ENCODE peak calls at places on chromosomes 3 and 15, in six cellular contexts. A is fibroblast of lung; R is CD4-positive, alpha-beta T cell; S is transverse colon; D is HCT116; C is tibial nerve. T is an unnamed sample.

GRCh38 chr3:146187334-146187950 is 26.5 kb upstream of the PLOD2 start:
- DNase-seq in R (no peak), S (no peak), D (peak), A (peak), C (no peak), T (peak)

GRCh38 chr3:160928183-160928718 is 172.2 kb downstream of the PPM1L start:
- DNase-seq in C (no peak), D (no peak), A (no peak), S (no peak), R (no peak), T (no peak)

GRCh38 chr3:24502690-24503089 is 8.0 kb upstream of the THRB start:
- DNase-seq in C (no peak), D (no peak), A (no peak), S (no peak), R (no peak), T (no peak)

GRCh38 chr15:52159645-52160044 is 31.5 kb downstream of the GNB5 start:
- DNase-seq in A (no peak), S (no peak), R (no peak), C (no peak), D (no peak), T (no peak)

GRCh38 chr15:67869700-67870099 is 29.9 kb upstream of the RNU6-1 start:
- DNase-seq in S (no peak), R (no peak), D (no peak), C (no peak), A (no peak), T (no peak)

GRCh38 chr15:67564590-67565345 is 22.3 kb downstream of the MAP2K5 start:
- DNase-seq in D (no peak), C (no peak), S (no peak), R (no peak), A (no peak), T (no peak)

GRCh38 chr3:183491923-183492848 is 63.3 kb downstream of the KLHL6 start:
- DNase-seq in C (no peak), R (no peak), D (no peak), S (no peak), A (no peak), T (no peak)

GRCh38 chr3:28218917-28219198 is 22.6 kb upstream of the CMC1 start:
- DNase-seq in S (no peak), A (no peak), D (no peak), C (no peak), R (no peak), T (no peak)

GRCh38 chr3:32469151-32469874 is 33.3 kb downstream of the CMTM6 start:
- DNase-seq in R (no peak), S (no peak), A (no peak), D (no peak), C (peak), T (peak)

GRCh38 chr3:189262746-189263145 is 91.0 kb downstream of the TPRG1 start:
- DNase-seq in A (no peak), S (no peak), D (no peak), C (peak), R (no peak), T (no peak)

GRCh38 chr3:145678401-145678800 is 482.6 kb downstream of the PLOD2 start:
- DNase-seq in C (no peak), R (no peak), S (no peak), A (peak), D (no peak), T (no peak)

GRCh38 chr15:36769110-36769509 is 189.7 kb downstream of the CDIN1 start:
- DNase-seq in D (no peak), A (peak), C (no peak), R (no peak), S (no peak), T (no peak)

GRCh38 chr3:13018039-13018431 is 55.2 kb downstream of the IQSEC1 start:
- DNase-seq in A (no peak), C (no peak), R (no peak), S (peak), D (no peak), T (no peak)

GRCh38 chr3:49718419-49719213 is 868 bp downstream of the AMIGO3 start:
- DNase-seq in A (no peak), D (no peak), R (no peak), C (no peak), S (no peak), T (no peak)

GRCh38 chr3:9019244-9019961 is 56.1 kb upstream of the RAD18 start:
- DNase-seq in R (no peak), S (no peak), D (no peak), A (no peak), C (no peak), T (no peak)

GRCh38 chr3:51710631-51711351 is 3.9 kb downstream of the GRM2 start:
- DNase-seq in A (no peak), S (peak), C (no peak), D (no peak), R (no peak), T (peak)

GRCh38 chr3:134471521-134472193 is 14.1 kb downstream of the ANAPC13 start:
- DNase-seq in C (no peak), R (no peak), S (no peak), A (peak), D (no peak), T (peak)

GRCh38 chr3:129314757-129315385 is 36.2 kb downstream of the HMCES start:
- DNase-seq in S (peak), A (peak), R (peak), C (peak), D (peak), T (peak)
- TF ChIP-seq CTCF in S (no peak), A (no peak), R (no peak), C (no peak), D (peak), T (no peak)

GRCh38 chr15:31745841-31746240 is 284.5 kb upstream of the CHRNA7 start:
- DNase-seq in C (no peak), A (no peak), R (no peak), D (no peak), S (no peak), T (no peak)
- TF ChIP-seq CTCF in C (no peak), A (no peak), R (no peak), D (no peak), S (no peak), T (no peak)

DNA sequence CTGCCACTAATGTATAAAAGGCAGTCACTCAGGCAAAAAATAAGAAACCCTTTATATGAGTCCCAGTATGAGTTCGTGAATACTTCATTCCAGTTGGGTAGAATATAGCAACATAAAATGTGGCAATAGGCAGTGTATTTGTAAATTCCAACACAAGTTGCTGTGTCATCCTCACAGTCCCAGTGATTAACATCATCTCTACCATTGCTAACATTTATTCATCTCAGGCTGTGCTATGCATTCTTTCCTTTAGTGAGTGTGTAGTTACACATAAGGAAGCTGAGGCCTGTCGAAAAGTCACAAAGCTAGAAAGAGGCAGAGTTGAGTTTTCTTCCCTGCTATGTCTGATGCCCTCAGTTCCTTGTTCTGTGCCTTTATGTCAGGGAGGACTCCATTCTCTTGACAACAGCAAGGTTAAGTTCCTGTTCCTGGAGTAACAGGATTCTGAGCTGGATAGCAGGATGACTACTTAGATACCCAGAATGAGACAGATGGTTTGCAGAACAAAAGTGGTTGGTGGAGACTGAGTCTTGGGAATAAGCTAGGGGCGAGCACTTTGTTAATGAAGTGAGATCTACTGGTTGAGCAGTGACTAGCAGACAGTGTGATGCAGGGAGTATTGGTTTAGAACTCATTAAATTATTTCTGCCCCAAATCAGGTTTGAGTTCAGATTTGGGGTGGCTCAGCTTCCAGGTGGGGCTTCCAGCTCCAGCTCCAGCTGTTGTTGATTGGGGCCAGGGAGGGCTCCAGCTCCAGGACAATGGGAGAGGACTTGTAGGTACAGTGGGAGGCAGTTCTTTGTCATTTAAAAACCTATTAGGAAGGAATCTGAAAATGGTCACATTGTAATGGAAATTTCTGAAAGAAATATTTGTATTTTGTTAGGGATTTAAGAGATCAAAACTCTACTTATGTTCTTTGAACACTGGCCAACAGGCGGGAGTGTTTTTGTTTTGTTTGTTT is 96.7 kb downstream of the FNDC3B start:
- DNase-seq in C (no peak), A (peak), D (no peak), S (no peak), R (no peak), T (no peak)
- TF ChIP-seq CTCF in C (no peak), A (no peak), D (no peak), S (no peak), R (no peak), T (no peak)

GRCh38 chr3:149610351-149611105 is 47.3 kb downstream of the WWTR1 start:
- DNase-seq in R (no peak), D (no peak), S (no peak), C (no peak), A (peak), T (no peak)

GRCh38 chr3:149612456-149612855 is 45.4 kb downstream of the WWTR1 start:
- DNase-seq in R (no peak), C (no peak), A (no peak), D (no peak), S (no peak), T (no peak)

GRCh38 chr3:149611149-149611548 is 46.7 kb downstream of the WWTR1 start:
- DNase-seq in A (no peak), D (no peak), C (no peak), S (no peak), R (no peak), T (no peak)

GRCh38 chr3:149608987-149609386 is 48.8 kb downstream of the WWTR1 start:
- DNase-seq in C (no peak), D (no peak), S (no peak), R (no peak), A (no peak), T (no peak)

GRCh38 chr3:149609595-149609994 is 48.2 kb downstream of the WWTR1 start:
- DNase-seq in R (no peak), A (no peak), S (no peak), D (no peak), C (no peak), T (no peak)
- TF ChIP-seq CTCF in R (no peak), A (no peak), S (no peak), D (no peak), C (no peak), T (no peak)

GRCh38 chr3:100600181-100601042 is 9.0 kb upstream of the ADGRG7 start:
- DNase-seq in S (no peak), A (no peak), R (no peak), D (no peak), C (no peak), T (peak)

GRCh38 chr3:100606894-100607512 is 2.4 kb upstream of the ADGRG7 start:
- DNase-seq in R (no peak), D (no peak), C (no peak), S (no peak), A (no peak), T (no peak)

GRCh38 chr3:100602506-100603444 is 6.6 kb upstream of the ADGRG7 start:
- DNase-seq in D (peak), A (peak), S (no peak), C (no peak), R (no peak), T (no peak)

GRCh38 chr3:100605358-100605757 is 4.0 kb upstream of the ADGRG7 start:
- DNase-seq in R (no peak), C (no peak), S (no peak), D (no peak), A (no peak), T (no peak)

GRCh38 chr3:100603449-100603848 is 6.0 kb upstream of the ADGRG7 start:
- DNase-seq in A (peak), S (no peak), D (peak), R (no peak), C (no peak), T (peak)
- TF ChIP-seq CTCF in A (peak), S (peak), D (peak), R (no peak), C (no peak), T (peak)

T was measured in Calu3.